ENCODE peak calls at places on chromosomes 16 and 17, in six cellular contexts. One of them, this sample, is unnamed.

GRCh38 chr16:19330801-19331484 is 45.4 kb downstream of the CLEC19A start:
- DNase-seq in IMR-90: peak; percentile 33
- DNase-seq in tibial nerve: no peak
- DNase-seq in Peyer's patch: no peak
- DNase-seq in cardiac fibroblast: peak; percentile 13
- DNase-seq in GM12865: no peak
- DNase-seq in this sample: no peak

GRCh38 chr17:32283745-32284207 is 18.1 kb downstream of the RHBDL3 start:
- DNase-seq in IMR-90: peak; percentile 72
- DNase-seq in tibial nerve: no peak
- DNase-seq in Peyer's patch: no peak
- DNase-seq in cardiac fibroblast: peak; percentile 20
- DNase-seq in GM12865: no peak
- DNase-seq in this sample: no peak

GRCh38 chr17:28584434-28584833 is 7.7 kb upstream of the ALDOC start:
- DNase-seq in IMR-90: no peak
- DNase-seq in tibial nerve: no peak
- DNase-seq in Peyer's patch: no peak
- DNase-seq in cardiac fibroblast: no peak
- DNase-seq in GM12865: no peak
- DNase-seq in this sample: no peak

GRCh38 chr16:12170103-12171025 is 193.8 kb downstream of the SNX29 start:
- DNase-seq in IMR-90: peak; percentile 72
- DNase-seq in tibial nerve: no peak
- DNase-seq in Peyer's patch: no peak
- DNase-seq in cardiac fibroblast: peak; percentile 28
- DNase-seq in GM12865: no peak
- DNase-seq in this sample: no peak

GRCh38 chr17:83071966-83072562 is 7.3 kb upstream of the METRNL start:
- DNase-seq in IMR-90: no peak
- DNase-seq in tibial nerve: no peak
- DNase-seq in Peyer's patch: no peak
- DNase-seq in cardiac fibroblast: no peak
- DNase-seq in GM12865: no peak
- DNase-seq in this sample: no peak

GRCh38 chr17:56896968-56897359 is 16.9 kb downstream of the TRIM25 start:
- DNase-seq in IMR-90: no peak
- DNase-seq in tibial nerve: no peak
- DNase-seq in Peyer's patch: no peak
- DNase-seq in cardiac fibroblast: no peak
- DNase-seq in GM12865: no peak
- DNase-seq in this sample: no peak

GRCh38 chr16:82229800-82230619 is 60.0 kb upstream of the MPHOSPH6 start:
- DNase-seq in IMR-90: peak; percentile 70
- DNase-seq in tibial nerve: peak; percentile 29
- DNase-seq in Peyer's patch: peak; percentile 73
- DNase-seq in cardiac fibroblast: peak; percentile 84
- DNase-seq in GM12865: peak; percentile 67
- DNase-seq in this sample: peak; percentile 71

GRCh38 chr17:8875416-8875815 is 7.9 kb upstream of the PIK3R6 start:
- DNase-seq in IMR-90: no peak
- DNase-seq in tibial nerve: no peak
- DNase-seq in Peyer's patch: no peak
- DNase-seq in cardiac fibroblast: no peak
- DNase-seq in GM12865: no peak
- DNase-seq in this sample: no peak

GRCh38 chr17:29711588-29712385 is 89.1 kb upstream of the CORO6 start:
- DNase-seq in IMR-90: no peak
- DNase-seq in tibial nerve: no peak
- DNase-seq in Peyer's patch: no peak
- DNase-seq in cardiac fibroblast: no peak
- DNase-seq in GM12865: no peak
- DNase-seq in this sample: no peak

GRCh38 chr17:73546770-73547345 is 97.4 kb downstream of the SDK2 start:
- DNase-seq in IMR-90: no peak
- DNase-seq in tibial nerve: no peak
- DNase-seq in Peyer's patch: peak; percentile 60
- DNase-seq in cardiac fibroblast: no peak
- DNase-seq in GM12865: peak; percentile 38
- DNase-seq in this sample: no peak

GRCh38 chr16:77951788-77952187 is 70.6 kb upstream of the CLEC3A start:
- DNase-seq in IMR-90: no peak
- DNase-seq in tibial nerve: no peak
- DNase-seq in Peyer's patch: no peak
- DNase-seq in cardiac fibroblast: no peak
- DNase-seq in GM12865: peak; percentile 69
- DNase-seq in this sample: no peak

GRCh38 chr16:85473909-85474640 is 139.0 kb upstream of the GSE1 start:
- DNase-seq in IMR-90: no peak
- DNase-seq in tibial nerve: no peak
- DNase-seq in Peyer's patch: no peak
- DNase-seq in cardiac fibroblast: no peak
- DNase-seq in GM12865: no peak
- DNase-seq in this sample: no peak

GRCh38 chr16:68644303-68644702 is 807 bp upstream of the CDH3 start:
- DNase-seq in IMR-90: no peak
- DNase-seq in tibial nerve: no peak
- DNase-seq in Peyer's patch: no peak
- DNase-seq in cardiac fibroblast: no peak
- DNase-seq in GM12865: no peak
- DNase-seq in this sample: no peak

GRCh38 chr17:72423718-72424117 is 302.9 kb downstream of the SOX9 start:
- DNase-seq in IMR-90: no peak
- DNase-seq in tibial nerve: no peak
- DNase-seq in Peyer's patch: no peak
- DNase-seq in cardiac fibroblast: no peak
- DNase-seq in GM12865: peak; percentile 86
- DNase-seq in this sample: no peak
- TF ChIP-seq CTCF in IMR-90: no peak
- TF ChIP-seq CTCF in tibial nerve: no peak
- TF ChIP-seq CTCF in Peyer's patch: no peak
- TF ChIP-seq CTCF in cardiac fibroblast: no peak
- TF ChIP-seq CTCF in GM12865: no peak
- TF ChIP-seq CTCF in this sample: no peak

GRCh38 chr17:11997147-11997971 is at the start of gene ZNF18:
- DNase-seq in IMR-90: peak; percentile 90
- DNase-seq in tibial nerve: peak; percentile 91
- DNase-seq in Peyer's patch: peak; percentile 99
- DNase-seq in cardiac fibroblast: peak; percentile 93
- DNase-seq in GM12865: peak; percentile 98
- DNase-seq in this sample: peak; percentile 89
- TF ChIP-seq CTCF in IMR-90: peak; percentile 3
- TF ChIP-seq CTCF in tibial nerve: no peak
- TF ChIP-seq CTCF in Peyer's patch: no peak
- TF ChIP-seq CTCF in cardiac fibroblast: no peak
- TF ChIP-seq CTCF in GM12865: no peak
- TF ChIP-seq CTCF in this sample: no peak

GRCh38 chr17:41687828-41688640 is 651 bp upstream of the EIF1 start:
- DNase-seq in IMR-90: peak; percentile 15
- DNase-seq in tibial nerve: peak; percentile 33
- DNase-seq in Peyer's patch: peak; percentile 51
- DNase-seq in cardiac fibroblast: no peak
- DNase-seq in GM12865: peak; percentile 66
- DNase-seq in this sample: no peak
- TF ChIP-seq CTCF in IMR-90: peak; percentile 19
- TF ChIP-seq CTCF in tibial nerve: no peak
- TF ChIP-seq CTCF in Peyer's patch: peak; percentile 41
- TF ChIP-seq CTCF in cardiac fibroblast: no peak
- TF ChIP-seq CTCF in GM12865: peak; percentile 26
- TF ChIP-seq CTCF in this sample: no peak

DNA sequence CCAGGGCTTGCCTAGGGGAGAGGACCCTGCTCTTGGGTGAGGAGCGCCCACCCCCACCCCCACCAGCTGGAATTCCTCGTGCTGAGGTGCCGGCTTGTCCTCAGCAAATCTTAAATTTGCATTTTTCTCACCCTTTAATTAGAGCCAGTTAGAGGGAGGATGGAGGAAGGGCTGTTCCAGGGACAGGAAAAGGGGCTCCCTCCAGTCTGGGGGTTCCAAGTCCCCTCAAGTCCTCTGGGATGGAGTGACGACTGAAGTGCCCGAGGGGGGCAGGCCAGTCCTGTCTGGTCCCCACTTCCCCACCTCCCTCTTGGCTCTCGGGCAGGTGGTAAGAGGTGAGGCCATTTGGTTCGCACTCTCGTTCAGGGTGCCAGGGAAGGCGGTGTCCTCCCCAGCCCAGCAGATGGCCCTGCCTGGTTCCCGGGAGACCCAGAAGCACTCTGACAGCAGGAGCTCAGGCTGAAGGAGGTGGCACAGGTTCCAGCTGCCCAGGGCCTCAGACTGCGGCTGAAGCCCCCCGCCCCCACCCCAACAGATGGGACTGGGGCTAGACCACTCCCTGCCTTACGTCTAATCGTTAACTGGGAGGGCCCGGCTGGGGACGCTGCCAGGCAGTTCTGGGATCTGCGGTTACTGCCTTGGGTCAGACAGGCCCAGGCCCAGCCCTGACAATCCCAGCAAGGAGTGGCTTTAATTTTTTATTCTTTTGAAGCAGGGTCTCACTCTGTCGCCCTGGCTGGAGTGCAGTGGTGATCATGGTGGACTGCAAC is 2.2 kb downstream of the RAB26 start:
- DNase-seq in IMR-90: peak; percentile 28
- DNase-seq in tibial nerve: no peak
- DNase-seq in Peyer's patch: peak; percentile 68
- DNase-seq in cardiac fibroblast: peak; percentile 21
- DNase-seq in GM12865: peak; percentile 69
- DNase-seq in this sample: no peak
- TF ChIP-seq CTCF in IMR-90: no peak
- TF ChIP-seq CTCF in tibial nerve: no peak
- TF ChIP-seq CTCF in Peyer's patch: no peak
- TF ChIP-seq CTCF in cardiac fibroblast: no peak
- TF ChIP-seq CTCF in GM12865: no peak
- TF ChIP-seq CTCF in this sample: no peak

GRCh38 chr16:30000768-30001631 is 5.0 kb downstream of the INO80E start:
- DNase-seq in IMR-90: no peak
- DNase-seq in tibial nerve: no peak
- DNase-seq in Peyer's patch: no peak
- DNase-seq in cardiac fibroblast: no peak
- DNase-seq in GM12865: no peak
- DNase-seq in this sample: no peak
- TF ChIP-seq CTCF in IMR-90: no peak
- TF ChIP-seq CTCF in tibial nerve: no peak
- TF ChIP-seq CTCF in Peyer's patch: no peak
- TF ChIP-seq CTCF in cardiac fibroblast: no peak
- TF ChIP-seq CTCF in GM12865: no peak
- TF ChIP-seq CTCF in this sample: no peak

GRCh38 chr16:2008009-2008526 is 1.6 kb downstream of the ZNF598 start:
- DNase-seq in IMR-90: peak; percentile 34
- DNase-seq in tibial nerve: peak; percentile 33
- DNase-seq in Peyer's patch: peak; percentile 82
- DNase-seq in cardiac fibroblast: peak; percentile 77
- DNase-seq in GM12865: peak; percentile 56
- DNase-seq in this sample: no peak

GRCh38 chr16:2009302-2009711 is 314 bp downstream of the ZNF598 start:
- DNase-seq in IMR-90: no peak
- DNase-seq in tibial nerve: no peak
- DNase-seq in Peyer's patch: no peak
- DNase-seq in cardiac fibroblast: no peak
- DNase-seq in GM12865: no peak
- DNase-seq in this sample: no peak

GRCh38 chr16:2009791-2010510 is at the start of gene ZNF598:
- DNase-seq in IMR-90: peak; percentile 84
- DNase-seq in tibial nerve: peak; percentile 65
- DNase-seq in Peyer's patch: peak; percentile 89
- DNase-seq in cardiac fibroblast: peak; percentile 83
- DNase-seq in GM12865: peak; percentile 91
- DNase-seq in this sample: no peak

GRCh38 chr16:2007081-2007836 is 2.4 kb downstream of the ZNF598 start:
- DNase-seq in IMR-90: no peak
- DNase-seq in tibial nerve: no peak
- DNase-seq in Peyer's patch: no peak
- DNase-seq in cardiac fibroblast: no peak
- DNase-seq in GM12865: no peak
- DNase-seq in this sample: no peak

DNA sequence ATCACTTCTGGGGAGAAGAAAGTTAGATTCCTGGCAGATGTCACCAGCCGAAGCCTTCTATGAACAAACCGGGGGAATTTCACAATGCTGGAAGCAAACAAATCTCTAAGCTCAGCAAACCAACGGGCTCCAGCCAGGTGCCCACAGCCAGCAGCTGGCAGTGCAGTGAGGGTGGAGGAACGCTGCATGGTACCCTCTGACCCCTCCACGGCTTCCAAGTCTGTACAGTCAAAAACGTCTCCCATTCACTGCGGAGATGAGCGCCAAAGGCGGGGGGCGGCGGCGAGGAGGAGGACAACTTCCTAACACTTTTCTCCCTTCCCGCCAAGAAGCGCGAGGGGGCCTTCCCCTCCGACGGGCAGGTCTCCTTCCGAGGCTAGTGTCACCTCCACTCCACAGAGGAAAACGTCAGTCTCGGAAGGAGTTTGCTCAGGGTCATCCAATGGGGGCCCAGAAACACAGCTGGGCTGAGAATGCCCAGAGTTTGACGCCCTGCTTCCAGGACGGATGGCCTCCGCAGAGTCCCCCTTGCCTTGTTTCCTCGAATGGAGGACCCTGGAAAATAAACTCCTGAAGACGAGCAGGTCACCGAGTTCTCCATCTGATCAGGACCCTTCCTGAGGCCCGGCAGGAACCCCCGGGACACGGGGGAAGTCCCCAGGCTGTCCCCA is 855 bp downstream of the ZNF598 start:
- DNase-seq in IMR-90: peak; percentile 44
- DNase-seq in tibial nerve: no peak
- DNase-seq in Peyer's patch: no peak
- DNase-seq in cardiac fibroblast: peak; percentile 66
- DNase-seq in GM12865: peak; percentile 47
- DNase-seq in this sample: no peak
- TF ChIP-seq CTCF in IMR-90: no peak
- TF ChIP-seq CTCF in tibial nerve: no peak
- TF ChIP-seq CTCF in Peyer's patch: no peak
- TF ChIP-seq CTCF in cardiac fibroblast: no peak
- TF ChIP-seq CTCF in GM12865: no peak
- TF ChIP-seq CTCF in this sample: no peak